ENCODE peak calls at places on chromosomes 16 and 17, in four cellular contexts. One of them, this sample, is unnamed. For H3K4me1, the result is how much of the 10 kb centered on the place peaks cover.

GRCh38 chr16:81127051-81127450 is 30.9 kb upstream of the GCSH start:
- DNase-seq in pancreas: no peak
- DNase-seq in PC-3: peak
- DNase-seq in left ventricle myocardium inferior: no peak
- DNase-seq in this sample: no peak

GRCh38 chr16:4679854-4680636 is 13.3 kb upstream of the NUDT16L1 start:
- DNase-seq in PC-3: peak
- DNase-seq in pancreas: peak
- DNase-seq in left ventricle myocardium inferior: peak
- DNase-seq in this sample: peak

GRCh38 chr17:33944412-33944811 is 310.7 kb upstream of the CCL2 start:
- DNase-seq in left ventricle myocardium inferior: no peak
- DNase-seq in pancreas: no peak
- DNase-seq in PC-3: no peak
- DNase-seq in this sample: no peak

GRCh38 chr16:81838794-81839193 is 59.7 kb downstream of the PLCG2 start:
- DNase-seq in left ventricle myocardium inferior: no peak
- DNase-seq in PC-3: peak
- DNase-seq in pancreas: no peak
- DNase-seq in this sample: no peak

GRCh38 chr17:2387086-2388019 is 13.5 kb downstream of the MNT start:
- DNase-seq in PC-3: no peak
- DNase-seq in pancreas: no peak
- DNase-seq in left ventricle myocardium inferior: no peak
- DNase-seq in this sample: no peak

GRCh38 chr17:44587339-44587738 is 30.1 kb downstream of the FZD2 start:
- DNase-seq in pancreas: no peak
- DNase-seq in left ventricle myocardium inferior: peak
- DNase-seq in PC-3: peak
- DNase-seq in this sample: no peak

GRCh38 chr17:4497101-4497824 is 1.4 kb upstream of the SPNS2 start:
- DNase-seq in left ventricle myocardium inferior: no peak
- DNase-seq in pancreas: peak
- DNase-seq in PC-3: peak
- DNase-seq in this sample: no peak

GRCh38 chr17:82049521-82049971 is 2.1 kb downstream of the RFNG start:
- DNase-seq in PC-3: no peak
- DNase-seq in pancreas: no peak
- DNase-seq in left ventricle myocardium inferior: no peak
- DNase-seq in this sample: no peak

GRCh38 chr17:63399856-63400255 is 46.2 kb downstream of the CYB561 start:
- DNase-seq in PC-3: no peak
- DNase-seq in pancreas: no peak
- DNase-seq in left ventricle myocardium inferior: peak
- DNase-seq in this sample: no peak

GRCh38 chr16:30407794-30408534 is 558 bp downstream of the ZNF771 start:
- DNase-seq in PC-3: no peak
- DNase-seq in pancreas: no peak
- DNase-seq in left ventricle myocardium inferior: no peak
- DNase-seq in this sample: no peak

GRCh38 chr16:88686439-88687253 is at the start of gene SNAI3:
- DNase-seq in left ventricle myocardium inferior: peak
- DNase-seq in pancreas: peak
- DNase-seq in PC-3: peak
- DNase-seq in this sample: peak

GRCh38 chr16:83807327-83807709 is 460 bp upstream of the HSBP1 start:
- DNase-seq in left ventricle myocardium inferior: no peak
- DNase-seq in pancreas: no peak
- DNase-seq in PC-3: no peak
- DNase-seq in this sample: no peak

GRCh38 chr17:37779554-37779953 is 34.7 kb upstream of the HNF1B start:
- DNase-seq in left ventricle myocardium inferior: no peak
- DNase-seq in pancreas: no peak
- DNase-seq in PC-3: peak
- DNase-seq in this sample: no peak

GRCh38 chr16:28879261-28879840 is 1.1 kb downstream of the ATP2A1 start:
- DNase-seq in pancreas: no peak
- DNase-seq in PC-3: no peak
- DNase-seq in left ventricle myocardium inferior: no peak
- DNase-seq in this sample: no peak

GRCh38 chr17:48012151-48012520 is 25.5 kb downstream of the COPZ2 start:
- DNase-seq in left ventricle myocardium inferior: peak
- DNase-seq in PC-3: peak
- DNase-seq in pancreas: peak
- DNase-seq in this sample: no peak

GRCh38 chr16:9706217-9706616 is 476.0 kb downstream of the GRIN2A start:
- DNase-seq in pancreas: no peak
- DNase-seq in left ventricle myocardium inferior: no peak
- DNase-seq in PC-3: no peak
- DNase-seq in this sample: no peak

GRCh38 chr16:65268331-65268730 is 146.5 kb upstream of the CDH11 start:
- DNase-seq in PC-3: no peak
- DNase-seq in left ventricle myocardium inferior: no peak
- DNase-seq in pancreas: no peak
- DNase-seq in this sample: no peak

GRCh38 chr17:21368545-21369246 is 7.5 kb upstream of the KCNJ12 start:
- DNase-seq in pancreas: no peak
- DNase-seq in left ventricle myocardium inferior: no peak
- DNase-seq in PC-3: peak
- DNase-seq in this sample: no peak

GRCh38 chr17:79057727-79058400 is 16.8 kb upstream of the ENGASE start:
- DNase-seq in left ventricle myocardium inferior: no peak
- DNase-seq in PC-3: no peak
- DNase-seq in pancreas: peak
- DNase-seq in this sample: no peak

GRCh38 chr17:20271016-20271610 is 196.2 kb downstream of the LGALS9B start:
- DNase-seq in pancreas: no peak
- DNase-seq in PC-3: no peak
- DNase-seq in left ventricle myocardium inferior: no peak
- DNase-seq in this sample: no peak

GRCh38 chr17:20266806-20267458 is 200.4 kb downstream of the LGALS9B start:
- DNase-seq in PC-3: no peak
- DNase-seq in left ventricle myocardium inferior: no peak
- DNase-seq in pancreas: no peak
- DNase-seq in this sample: no peak

GRCh38 chr17:20267459-20267842 is 199.9 kb downstream of the LGALS9B start:
- DNase-seq in PC-3: no peak
- DNase-seq in left ventricle myocardium inferior: no peak
- DNase-seq in pancreas: no peak
- DNase-seq in this sample: no peak

GRCh38 chr17:20268700-20269475 is 198.5 kb downstream of the LGALS9B start:
- DNase-seq in pancreas: no peak
- DNase-seq in PC-3: no peak
- DNase-seq in left ventricle myocardium inferior: no peak
- DNase-seq in this sample: no peak

DNA sequence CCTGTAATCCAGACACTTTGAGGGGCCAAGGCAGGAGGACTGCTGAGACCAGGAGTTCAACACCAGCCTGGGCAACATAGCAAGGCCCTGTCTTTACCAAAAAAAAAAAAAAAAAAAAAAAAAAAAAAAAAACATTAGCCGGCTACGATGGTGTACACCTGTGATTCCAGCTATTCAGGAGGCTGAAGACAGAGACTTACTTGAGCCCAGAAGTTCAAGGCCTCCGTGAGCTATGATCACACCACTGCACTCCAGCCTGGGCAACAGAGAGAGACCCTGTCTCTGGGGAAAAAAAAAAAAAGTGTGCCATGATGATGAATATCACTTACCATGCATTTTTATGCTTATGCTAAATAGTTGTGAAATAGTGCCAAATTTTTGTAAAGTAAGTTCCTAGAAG is 197.0 kb downstream of the LGALS9B start:
- DNase-seq in pancreas: no peak
- DNase-seq in left ventricle myocardium inferior: no peak
- DNase-seq in PC-3: no peak
- DNase-seq in this sample: no peak
- H3K4me1 ChIP-seq in pancreas: under half
- H3K4me1 ChIP-seq in left ventricle myocardium inferior: under half
- H3K4me1 ChIP-seq in PC-3: under half
- H3K4me1 ChIP-seq in this sample: under half

DNA sequence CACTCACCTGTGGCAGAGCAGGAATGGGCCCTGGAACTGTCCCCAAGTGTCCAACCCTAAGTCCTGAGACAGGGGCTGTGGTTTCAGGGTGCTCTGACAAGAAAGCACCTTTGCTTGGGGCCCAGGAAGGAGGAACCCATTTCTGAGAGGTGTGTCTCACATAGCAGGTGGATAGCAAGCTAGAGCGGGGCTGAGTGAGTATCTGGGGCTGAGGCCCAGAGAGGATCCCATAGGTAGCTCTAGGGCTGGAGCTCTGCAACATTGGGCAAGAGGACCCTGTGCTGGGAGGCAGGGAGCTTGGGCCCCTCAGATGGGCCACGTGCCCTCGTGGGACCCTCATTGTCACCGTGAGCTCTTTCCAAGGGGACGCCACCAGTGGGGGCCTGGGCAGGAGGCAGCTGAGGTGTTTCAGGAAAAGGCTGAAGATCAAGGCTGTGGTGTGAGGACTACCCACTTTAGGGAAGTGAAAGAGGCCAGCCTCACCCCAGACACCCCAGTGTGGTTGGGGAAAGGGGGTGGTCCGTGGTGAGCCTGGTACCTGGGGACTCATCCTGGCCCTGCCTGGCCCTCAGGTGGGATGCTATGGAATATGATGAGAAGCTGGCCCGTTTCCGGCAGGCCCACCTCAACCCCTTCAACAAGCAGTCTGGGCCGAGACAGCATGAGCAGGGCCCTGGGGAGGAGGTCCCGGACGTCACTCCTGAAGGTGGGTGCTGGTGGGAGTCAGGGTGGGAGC is 5.3 kb downstream of the DEF8 start:
- DNase-seq in PC-3: no peak
- DNase-seq in pancreas: no peak
- DNase-seq in left ventricle myocardium inferior: no peak
- DNase-seq in this sample: no peak
- H3K4me1 ChIP-seq in PC-3: under half
- H3K4me1 ChIP-seq in pancreas: under half
- H3K4me1 ChIP-seq in left ventricle myocardium inferior: under half
- H3K4me1 ChIP-seq in this sample: under half

GRCh38 chr16:23519282-23519681 is 9.0 kb upstream of the GGA2 start:
- DNase-seq in left ventricle myocardium inferior: no peak
- DNase-seq in PC-3: no peak
- DNase-seq in pancreas: no peak
- DNase-seq in this sample: no peak
- H3K4me1 ChIP-seq in left ventricle myocardium inferior: under half
- H3K4me1 ChIP-seq in PC-3: under half
- H3K4me1 ChIP-seq in pancreas: under half
- H3K4me1 ChIP-seq in this sample: under half

DNA sequence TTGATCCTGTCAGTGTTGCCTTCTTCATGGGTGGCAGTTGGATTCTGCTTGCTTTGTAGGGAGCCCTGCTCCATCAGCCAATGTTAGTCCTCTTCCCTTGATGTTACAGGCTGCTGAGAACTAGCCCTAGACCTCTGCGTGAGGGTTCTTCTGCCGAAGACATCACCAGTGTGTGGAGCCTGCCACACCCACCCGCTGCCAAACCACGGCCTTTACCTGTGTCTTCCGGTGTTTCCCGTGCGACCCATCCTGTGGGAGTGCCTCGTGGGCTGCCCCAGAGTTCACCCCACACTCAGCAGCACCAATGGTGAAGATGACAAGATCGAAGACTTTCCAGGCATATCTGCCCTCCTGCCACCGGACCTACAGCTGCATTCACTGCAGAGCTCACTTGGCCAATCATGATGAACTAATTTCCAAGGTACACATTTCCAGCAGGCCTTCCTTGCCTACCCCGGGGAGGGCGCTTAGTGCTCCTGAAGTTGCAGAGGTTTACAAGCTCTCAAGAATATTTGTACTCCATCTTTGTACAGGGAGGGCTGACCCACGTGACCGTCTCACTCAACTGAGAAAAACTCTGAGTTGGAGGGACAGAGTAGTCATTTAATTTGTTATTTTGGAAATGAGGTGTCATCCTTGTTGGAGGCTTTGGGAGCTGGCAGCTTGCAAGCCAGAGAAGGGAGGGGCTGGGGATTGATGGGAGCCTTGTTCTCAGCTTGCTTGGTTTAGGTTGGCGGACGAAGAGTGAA is 21.8 kb downstream of the YPEL2 start:
- DNase-seq in PC-3: no peak
- DNase-seq in pancreas: no peak
- DNase-seq in left ventricle myocardium inferior: no peak
- DNase-seq in this sample: no peak
- H3K4me1 ChIP-seq in PC-3: under half
- H3K4me1 ChIP-seq in pancreas: under half
- H3K4me1 ChIP-seq in left ventricle myocardium inferior: half or more
- H3K4me1 ChIP-seq in this sample: under half

DNA sequence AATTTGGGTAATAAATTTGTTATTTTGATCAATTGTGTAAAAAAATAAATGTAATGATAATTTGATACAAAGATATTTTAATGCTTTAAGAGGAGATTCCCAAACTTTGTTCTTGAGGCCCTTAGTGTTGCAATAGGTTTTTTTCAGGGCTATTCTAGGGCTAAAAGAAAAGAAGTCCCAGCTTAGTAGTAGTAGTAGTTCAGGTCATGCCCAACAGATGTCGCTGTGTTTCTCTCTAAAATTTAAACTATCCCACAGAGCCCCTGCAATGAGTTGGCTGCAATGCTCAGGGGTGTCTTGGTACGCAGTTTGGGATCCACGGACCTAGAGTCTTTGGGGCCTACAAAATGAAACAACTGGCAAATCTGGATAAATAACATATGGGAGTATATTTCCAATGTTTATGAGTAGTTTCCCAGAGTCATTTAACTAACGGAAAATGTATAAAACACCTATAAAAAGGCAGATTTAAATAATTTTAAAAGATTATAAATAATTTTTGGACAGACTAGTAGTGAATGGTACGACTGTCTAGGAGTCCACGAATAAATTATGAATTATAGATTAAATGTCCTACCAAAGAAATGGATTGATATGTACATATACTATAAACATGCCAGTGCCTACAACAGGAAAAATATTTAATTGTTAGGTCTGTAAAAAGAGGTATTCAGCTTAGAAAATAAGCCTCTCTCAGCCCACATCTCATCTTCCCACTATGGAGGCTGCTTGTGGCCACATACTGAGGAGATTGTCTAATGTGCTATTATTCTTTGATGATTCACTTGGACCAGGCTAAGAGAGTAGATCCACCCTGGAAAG is 228.5 kb upstream of the PMFBP1 start:
- DNase-seq in left ventricle myocardium inferior: no peak
- DNase-seq in pancreas: no peak
- DNase-seq in PC-3: peak
- DNase-seq in this sample: peak
- H3K4me1 ChIP-seq in left ventricle myocardium inferior: under half
- H3K4me1 ChIP-seq in pancreas: under half
- H3K4me1 ChIP-seq in PC-3: under half
- H3K4me1 ChIP-seq in this sample: under half

GRCh38 chr17:46029627-46030026 is 30.6 kb downstream of the STH start:
- DNase-seq in PC-3: no peak
- DNase-seq in left ventricle myocardium inferior: no peak
- DNase-seq in pancreas: no peak
- DNase-seq in this sample: no peak
- H3K4me1 ChIP-seq in PC-3: under half
- H3K4me1 ChIP-seq in left ventricle myocardium inferior: under half
- H3K4me1 ChIP-seq in pancreas: half or more
- H3K4me1 ChIP-seq in this sample: under half